ENCODE peak calls at places on chromosomes 1 and 21, in five cellular contexts. X is mesenchymal stem cell, W is H9, C is neuronal stem cell, A is H1. P is an unnamed sample.

GRCh38 chr1:72284398-72285073 is 2.2 kb upstream of the NEGR1 start:
- DNase-seq in X (peak), W (peak), C (peak), A (no peak), P (no peak)

GRCh38 chr1:167697667-167698141 is 24.1 kb upstream of the MPZL1 start:
- DNase-seq in X (no peak), W (no peak), C (no peak), A (no peak), P (no peak)

GRCh38 chr1:225848044-225848955 is 33.9 kb downstream of the TMEM63A start:
- DNase-seq in X (no peak), W (peak), C (no peak), A (no peak), P (no peak)

GRCh38 chr1:109298666-109299086 is 8.1 kb downstream of the MYBPHL start:
- DNase-seq in X (peak), W (no peak), C (no peak), A (no peak), P (peak)

GRCh38 chr1:61539720-61540462 is 185.1 kb downstream of the TM2D1 start:
- DNase-seq in X (no peak), W (no peak), C (no peak), A (no peak), P (no peak)

GRCh38 chr1:21340230-21340564 is 49.9 kb upstream of the ECE1 start:
- DNase-seq in X (no peak), W (no peak), C (no peak), A (no peak), P (no peak)

GRCh38 chr1:230884646-230885045 is 16.3 kb upstream of the C1orf198 start:
- DNase-seq in X (no peak), W (no peak), C (no peak), A (no peak), P (no peak)

GRCh38 chr1:43143441-43143888 is 28.6 kb downstream of the EBNA1BP2 start:
- DNase-seq in X (no peak), W (peak), C (peak), A (peak), P (no peak)

GRCh38 chr1:110203021-110203661 is 7.0 kb upstream of the KCNC4 start:
- DNase-seq in X (peak), W (peak), C (peak), A (no peak), P (peak)

GRCh38 chr1:202958544-202959275 is 598 bp upstream of the ADIPOR1 start:
- DNase-seq in X (no peak), W (no peak), C (no peak), A (no peak), P (no peak)

GRCh38 chr1:108704501-108704900 is 8.2 kb upstream of the FNDC7 start:
- DNase-seq in X (peak), W (no peak), C (no peak), A (no peak), P (no peak)

GRCh38 chr1:5747428-5748285 is 244.6 kb downstream of the NPHP4 start:
- DNase-seq in X (no peak), W (peak), C (no peak), A (no peak), P (no peak)

GRCh38 chr1:16012590-16013219 is 5.1 kb downstream of the HSPB7 start:
- DNase-seq in X (peak), W (peak), C (no peak), A (peak), P (no peak)

GRCh38 chr21:41671859-41672542 is 94.9 kb downstream of the RIPK4 start:
- DNase-seq in X (no peak), W (no peak), C (no peak), A (no peak), P (no peak)

GRCh38 chr21:41611966-41612606 is 104.1 kb upstream of the TMPRSS2 start:
- DNase-seq in X (no peak), W (peak), C (no peak), A (no peak), P (peak)

GRCh38 chr1:41479000-41479807 is 5.3 kb downstream of the EDN2 start:
- DNase-seq in X (no peak), W (no peak), C (no peak), A (no peak), P (no peak)

GRCh38 chr1:96934282-96934681 is 212.7 kb downstream of the PTBP2 start:
- DNase-seq in X (no peak), W (no peak), C (no peak), A (no peak), P (no peak)

GRCh38 chr1:42730988-42731387 is 9.0 kb downstream of the CLDN19 start:
- DNase-seq in X (no peak), W (no peak), C (no peak), A (no peak), P (peak)

GRCh38 chr1:8926707-8927694 is 18.7 kb upstream of the CA6 start:
- DNase-seq in X (no peak), W (no peak), C (no peak), A (no peak), P (no peak)

GRCh38 chr1:55827350-55827749 is 612.2 kb upstream of the USP24 start:
- DNase-seq in X (peak), W (no peak), C (no peak), A (no peak), P (peak)

GRCh38 chr1:46547481-46548383 is 3.7 kb downstream of the KNCN start:
- DNase-seq in X (peak), W (no peak), C (no peak), A (no peak), P (peak)

GRCh38 chr1:26327956-26328362 is 10.2 kb downstream of the CD52 start:
- DNase-seq in X (no peak), W (no peak), C (no peak), A (no peak), P (peak)

DNA sequence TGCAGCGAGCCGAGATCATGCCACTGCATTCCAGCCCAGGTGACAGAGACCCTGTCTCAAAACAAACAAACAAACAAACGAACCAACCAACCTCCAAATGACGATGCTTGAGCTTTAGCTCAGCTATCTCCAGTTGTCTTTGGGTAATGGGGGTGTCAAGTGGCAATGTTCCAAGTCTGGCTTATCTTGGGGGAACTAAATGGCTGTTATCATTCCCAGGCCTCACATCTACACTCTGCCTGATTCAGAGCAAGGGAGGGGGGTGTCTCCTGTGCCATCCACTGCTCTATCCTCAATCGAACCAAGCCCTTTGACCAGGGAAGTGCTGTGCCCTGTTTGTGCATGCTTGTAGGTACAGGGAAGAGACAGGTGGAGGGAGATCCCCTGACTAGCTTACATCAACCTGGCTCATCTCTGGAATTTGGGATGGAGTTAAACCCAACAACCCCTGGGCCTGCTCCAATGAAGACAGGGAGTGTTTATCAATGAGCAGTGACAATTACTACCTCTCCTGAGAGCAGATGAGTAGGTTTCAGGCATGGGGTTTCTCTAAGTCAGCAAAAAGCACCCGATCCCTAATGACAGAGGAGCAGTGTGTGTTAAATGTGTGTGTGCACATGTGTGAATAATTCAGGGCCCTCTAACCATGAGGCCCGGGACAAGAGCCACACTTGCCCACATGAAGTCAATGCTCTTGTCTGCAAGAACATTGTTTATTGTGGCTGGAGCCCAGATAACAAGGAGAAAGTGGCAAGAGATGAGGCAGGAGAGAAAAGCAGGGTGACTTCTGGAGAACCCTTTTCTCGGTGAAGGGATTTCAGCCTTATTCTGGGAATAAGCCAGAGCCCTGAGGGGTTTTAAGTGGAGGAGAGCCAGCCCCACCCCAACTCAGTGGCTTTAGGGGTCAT is 20.2 kb upstream of the IL6R start:
- DNase-seq in X (no peak), W (no peak), C (no peak), A (no peak), P (no peak)
- H2AFZ ChIP-seq in X (no peak), W (no peak), C (no peak), A (peak), P (no peak)

DNA sequence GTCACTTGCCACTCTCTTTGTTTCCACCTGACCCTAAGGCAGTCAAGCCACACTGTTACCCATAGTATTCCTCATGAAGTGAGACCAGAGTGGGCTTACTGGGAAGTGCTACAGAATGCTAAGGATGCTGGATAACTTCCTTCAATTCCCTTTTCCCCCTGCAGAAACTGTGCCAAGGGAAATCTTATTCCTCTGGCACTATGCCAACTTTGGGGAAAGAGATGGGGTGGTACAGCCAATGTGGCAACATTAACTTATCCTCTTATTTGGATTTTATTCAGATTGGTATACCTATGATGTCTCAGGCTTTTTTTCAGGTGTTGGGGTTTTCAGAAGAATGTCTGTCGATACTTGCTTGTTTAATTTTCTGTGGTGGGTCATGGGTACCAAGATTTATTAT is 599.4 kb upstream of the PBX1 start:
- DNase-seq in X (no peak), W (no peak), C (no peak), A (no peak), P (no peak)
- H2BK12ac ChIP-seq in X (no peak), W (no peak), C (no peak), A (no peak), P (no peak)

DNA sequence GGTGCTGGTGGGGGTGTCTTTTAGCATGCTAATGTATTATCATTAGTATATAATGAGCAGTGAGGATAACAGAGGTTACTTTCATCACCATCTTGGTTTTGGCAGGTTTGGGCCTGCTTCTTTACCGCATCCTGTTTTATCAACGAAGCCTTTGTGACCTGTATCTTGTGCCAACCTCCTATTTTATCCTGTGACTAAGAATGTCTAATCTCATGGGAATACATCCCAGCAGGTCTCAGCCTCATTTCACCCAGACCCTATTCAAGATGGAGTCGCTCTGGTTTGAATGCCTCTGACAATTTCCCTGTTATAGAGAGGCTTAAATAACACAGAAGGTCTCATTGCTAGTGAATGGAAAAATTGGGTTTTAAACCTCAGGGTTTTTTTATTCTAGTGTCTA is 300.8 kb upstream of the PROX1 start:
- DNase-seq in X (no peak), W (no peak), C (no peak), A (no peak), P (no peak)
- H2AFZ ChIP-seq in X (no peak), W (no peak), C (no peak), A (no peak), P (no peak)

GRCh38 chr1:95012389-95012788 is 60.4 kb downstream of the ALG14 start:
- DNase-seq in X (peak), W (no peak), C (no peak), A (no peak), P (peak)
- H2BK12ac ChIP-seq in X (no peak), W (no peak), C (no peak), A (no peak), P (no peak)

GRCh38 chr1:35641233-35641866 is at the start of gene PSMB2:
- DNase-seq in X (peak), W (peak), C (peak), A (peak), P (peak)

GRCh38 chr1:35637401-35637809 is 3.9 kb downstream of the PSMB2 start:
- DNase-seq in X (peak), W (no peak), C (no peak), A (no peak), P (peak)

GRCh38 chr1:35644204-35644603 is 2.9 kb upstream of the PSMB2 start:
- DNase-seq in X (no peak), W (no peak), C (no peak), A (no peak), P (no peak)

GRCh38 chr1:35642472-35642955 is 1.2 kb upstream of the PSMB2 start:
- DNase-seq in X (no peak), W (peak), C (no peak), A (no peak), P (no peak)

GRCh38 chr1:35640380-35641232 is 720 bp downstream of the PSMB2 start:
- DNase-seq in X (no peak), W (no peak), C (no peak), A (no peak), P (no peak)
- H2AFZ ChIP-seq in X (no peak), W (no peak), C (peak), A (no peak), P (no peak)

DNA sequence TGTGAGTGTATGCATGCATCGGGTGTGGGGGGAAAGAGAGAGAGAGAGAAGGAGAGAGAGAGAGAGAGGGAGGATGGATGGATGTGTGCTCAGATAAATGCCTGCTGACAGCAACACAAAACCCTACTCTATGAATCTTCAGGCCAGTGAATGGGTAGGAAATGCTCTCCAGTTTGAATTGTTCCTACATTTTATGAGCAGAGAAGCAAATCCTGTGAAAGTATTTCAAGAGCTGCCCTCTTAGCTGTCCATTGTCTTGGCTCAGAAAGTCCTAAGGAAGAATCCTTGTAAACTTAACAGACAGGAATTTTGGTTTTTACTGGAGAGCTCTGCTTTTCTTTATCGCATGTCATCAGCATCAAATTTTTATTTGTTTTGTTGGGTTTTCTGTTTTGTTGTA is 7.5 kb downstream of the JAM2 start:
- DNase-seq in X (no peak), W (no peak), C (no peak), A (no peak), P (no peak)
- H2BK12ac ChIP-seq in X (no peak), W (no peak), C (no peak), A (no peak), P (no peak)

GRCh38 chr1:83747853-83748482 is 251.0 kb downstream of the TTLL7 start:
- DNase-seq in X (no peak), W (no peak), C (peak), A (no peak), P (no peak)
- H2AFZ ChIP-seq in X (no peak), W (no peak), C (peak), A (peak), P (no peak)